ENCODE peak calls at places on chromosomes 16 and 17, in four cellular contexts. Y is GM12878, E is K562, Q is HepG2. C is an unnamed sample.

GRCh38 chr17:44745301-44745700 is 13.5 kb upstream of the ADAM11 start:
- DNase-seq in Y (no peak), E (peak), Q (no peak), C (no peak)

GRCh38 chr17:28467456-28468025 is 5.9 kb upstream of the SLC13A2 start:
- DNase-seq in Y (no peak), E (no peak), Q (no peak), C (no peak)

GRCh38 chr17:41773731-41774193 is 12.7 kb downstream of the JUP start:
- DNase-seq in Y (no peak), E (no peak), Q (no peak), C (no peak)

GRCh38 chr17:82974136-82974952 is 105.1 kb upstream of the METRNL start:
- DNase-seq in Y (no peak), E (no peak), Q (no peak), C (no peak)

GRCh38 chr17:68289473-68289872 is 1.5 kb downstream of the SLC16A6 start:
- DNase-seq in Y (no peak), E (no peak), Q (no peak), C (no peak)

GRCh38 chr17:76327689-76328088 is 19.6 kb upstream of the QRICH2 start:
- DNase-seq in Y (no peak), E (no peak), Q (no peak), C (no peak)

GRCh38 chr16:70520612-70521297 is 2.6 kb downstream of the COG4 start:
- DNase-seq in Y (no peak), E (no peak), Q (no peak), C (no peak)

GRCh38 chr16:72018470-72018869 is 9.9 kb downstream of the DHODH start:
- DNase-seq in Y (no peak), E (no peak), Q (no peak), C (no peak)

GRCh38 chr17:46771601-46772012 is 46.9 kb downstream of the WNT3 start:
- DNase-seq in Y (no peak), E (peak), Q (no peak), C (peak)

GRCh38 chr16:2082983-2083364 is 35.2 kb downstream of the TSC2 start:
- DNase-seq in Y (no peak), E (no peak), Q (no peak), C (no peak)

GRCh38 chr17:82703036-82703745 is 4.7 kb upstream of the RAB40B start:
- DNase-seq in Y (no peak), E (no peak), Q (no peak), C (no peak)

GRCh38 chr17:73396429-73397277 is 84.9 kb upstream of the CDC42EP4 start:
- DNase-seq in Y (no peak), E (no peak), Q (peak), C (no peak)

GRCh38 chr17:79955961-79956735 is 79.5 kb downstream of the TBC1D16 start:
- DNase-seq in Y (no peak), E (no peak), Q (no peak), C (no peak)

GRCh38 chr16:51167170-51167710 is 16.2 kb upstream of the SALL1 start:
- DNase-seq in Y (no peak), E (no peak), Q (no peak), C (no peak)

GRCh38 chr17:18257747-18258355 is 687 bp downstream of the FLII start:
- DNase-seq in Y (no peak), E (peak), Q (peak), C (peak)

GRCh38 chr16:20385844-20386832 is 18.4 kb downstream of the PDILT start:
- DNase-seq in Y (no peak), E (peak), Q (peak), C (peak)
- TF ChIP-seq TARDBP in Y (no peak), E (no peak), Q (peak), C (no peak)

DNA sequence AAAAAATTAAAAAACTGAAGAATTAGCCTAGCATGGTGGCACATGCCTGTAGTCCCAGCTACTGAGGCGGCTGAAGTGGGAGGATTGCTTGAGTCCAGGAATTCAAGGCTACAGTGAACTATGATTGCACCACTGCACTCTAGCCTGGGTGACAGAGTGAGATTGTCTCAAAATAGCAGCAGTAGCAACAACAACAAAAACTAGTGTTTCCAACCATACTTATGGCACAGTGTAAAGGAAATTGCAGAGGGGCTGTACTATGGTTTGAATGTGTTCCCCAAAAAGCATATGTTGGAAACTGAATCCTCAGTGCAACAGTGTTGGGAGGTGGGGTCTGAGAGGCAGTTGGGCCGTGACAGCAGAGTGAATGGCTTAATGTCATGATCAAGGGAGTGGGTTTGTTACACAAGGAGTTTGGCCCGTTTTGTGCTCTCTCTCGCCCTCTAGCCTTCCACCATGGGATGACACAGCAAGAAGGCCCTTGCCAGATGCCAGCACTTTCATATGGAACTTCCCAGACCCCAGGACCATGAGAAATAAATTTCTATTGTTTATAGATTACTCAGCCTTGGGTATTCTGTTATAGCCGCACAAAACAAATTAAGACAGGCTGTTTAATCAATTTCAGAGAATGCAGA is 70.0 kb downstream of the PGS1 start:
- DNase-seq in Y (no peak), E (no peak), Q (peak), C (no peak)
- TF ChIP-seq SP1 in Y (no peak), E (no peak), Q (no peak), C (no peak)

DNA sequence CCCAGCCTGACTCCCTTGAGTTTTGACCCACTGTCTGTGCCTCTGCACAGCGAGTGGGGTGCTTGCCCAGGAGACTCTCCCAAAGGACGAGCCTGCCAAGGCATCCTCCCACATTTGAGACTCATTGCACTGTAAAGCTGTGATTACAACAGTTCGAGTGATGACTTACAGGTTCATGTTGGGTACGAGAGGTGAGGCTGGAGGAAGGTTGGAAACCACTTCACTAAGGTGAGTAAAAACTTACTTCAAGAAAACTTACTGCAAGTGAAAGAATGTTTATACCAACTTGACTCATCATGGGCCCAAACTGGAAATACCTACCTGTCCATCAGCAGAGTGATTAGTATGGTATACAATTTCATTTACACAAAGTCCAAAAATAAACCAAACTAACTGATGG is 360.1 kb upstream of the CDH11 start:
- DNase-seq in Y (no peak), E (no peak), Q (no peak), C (no peak)
- TF ChIP-seq FOXM1 in Y (no peak), E (no peak), Q (no peak), C (no peak)

GRCh38 chr16:4375717-4376116 is 4.1 kb downstream of the VASN start:
- DNase-seq in Y (no peak), E (no peak), Q (no peak), C (no peak)

GRCh38 chr16:4377573-4378146 is 6.0 kb downstream of the VASN start:
- DNase-seq in Y (no peak), E (no peak), Q (no peak), C (no peak)

GRCh38 chr16:4376126-4376819 is 4.6 kb downstream of the VASN start:
- DNase-seq in Y (no peak), E (no peak), Q (no peak), C (no peak)

GRCh38 chr16:4378202-4378666 is 6.6 kb downstream of the VASN start:
- DNase-seq in Y (no peak), E (peak), Q (no peak), C (no peak)

DNA sequence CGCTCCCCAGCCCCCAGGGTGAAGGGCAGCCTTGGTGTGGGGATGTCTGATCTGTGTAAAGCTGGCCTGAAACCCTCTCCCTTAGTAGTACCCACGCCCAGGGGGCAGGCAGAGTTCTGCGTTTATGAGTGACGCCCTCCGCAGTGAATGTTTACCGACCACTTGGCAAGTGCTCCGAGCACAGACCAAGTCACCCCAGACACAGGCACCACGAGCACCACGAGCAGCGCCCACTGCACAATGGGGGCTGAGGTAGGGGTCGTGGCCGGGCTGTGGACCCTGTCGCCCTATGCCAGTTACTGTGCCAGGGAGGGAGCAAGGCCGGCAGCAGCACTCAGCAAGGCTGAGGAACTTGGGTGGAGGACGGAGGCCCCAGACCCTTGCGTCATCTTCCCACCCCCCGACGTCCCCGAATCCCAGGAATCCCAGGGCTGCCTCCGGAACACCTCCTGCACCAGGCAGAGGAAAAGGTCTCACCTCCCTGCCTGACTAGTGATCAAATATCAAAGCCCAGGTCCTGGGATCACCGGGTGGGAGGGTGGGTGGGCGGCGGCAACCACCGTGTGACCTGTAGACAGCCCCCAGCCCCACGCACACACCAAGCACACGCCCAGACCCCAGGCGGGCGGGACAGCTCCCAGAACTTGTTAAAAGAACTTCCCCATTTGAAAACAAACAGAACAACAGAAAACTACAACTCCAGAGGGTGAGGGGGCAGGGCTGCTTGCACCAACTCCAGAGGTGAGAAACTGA is 5.3 kb downstream of the VASN start:
- DNase-seq in Y (no peak), E (no peak), Q (no peak), C (no peak)
- TF ChIP-seq TARDBP in Y (no peak), E (no peak), Q (no peak), C (no peak)

DNA sequence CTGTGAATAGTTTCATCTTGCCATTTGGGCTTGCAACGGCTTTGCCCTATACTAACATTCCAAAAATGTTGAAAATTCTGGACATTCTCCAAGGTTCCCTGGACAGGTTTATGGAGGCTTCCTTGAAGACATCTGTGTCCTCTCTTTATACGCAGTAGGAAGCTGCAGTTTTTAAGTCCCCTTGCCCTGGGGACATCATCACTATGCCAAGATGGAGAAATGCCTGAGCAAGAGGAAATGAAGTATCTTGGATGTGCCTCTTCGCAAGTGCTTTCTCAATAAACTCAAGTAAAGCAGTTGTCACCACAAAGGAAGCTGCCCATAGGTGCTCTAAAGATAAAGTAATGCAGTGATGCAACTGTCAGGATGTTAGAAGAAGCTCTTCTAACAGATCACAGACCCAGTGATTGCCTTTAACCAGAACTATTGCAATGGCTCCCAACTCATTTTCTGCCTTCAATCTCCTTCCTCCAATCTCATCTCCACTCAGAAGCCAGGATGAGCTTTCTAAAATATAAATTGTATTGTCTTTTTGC is 71.0 kb downstream of the CDYL2 start:
- DNase-seq in Y (no peak), E (no peak), Q (no peak), C (no peak)
- TF ChIP-seq SP1 in Y (no peak), E (no peak), Q (no peak), C (no peak)

GRCh38 chr17:6605142-6605541 is 35.4 kb downstream of the KIAA0753 start:
- DNase-seq in Y (no peak), E (no peak), Q (no peak), C (no peak)

GRCh38 chr17:6603746-6604325 is 36.7 kb downstream of the KIAA0753 start:
- DNase-seq in Y (no peak), E (no peak), Q (no peak), C (no peak)

GRCh38 chr17:6611231-6611630 is 29.3 kb downstream of the KIAA0753 start:
- DNase-seq in Y (no peak), E (no peak), Q (no peak), C (no peak)

GRCh38 chr17:6610011-6610410 is 30.5 kb downstream of the KIAA0753 start:
- DNase-seq in Y (no peak), E (no peak), Q (no peak), C (no peak)

GRCh38 chr17:6608321-6608720 is 32.2 kb downstream of the KIAA0753 start:
- DNase-seq in Y (no peak), E (no peak), Q (no peak), C (no peak)
- TF ChIP-seq FOXM1 in Y (no peak), E (no peak), Q (no peak), C (no peak)

GRCh38 chr16:48279199-48279598 is 31.9 kb upstream of the ABCC11 start:
- DNase-seq in Y (no peak), E (peak), Q (no peak), C (peak)

GRCh38 chr16:48287239-48287638 is 39.9 kb upstream of the ABCC11 start:
- DNase-seq in Y (no peak), E (no peak), Q (no peak), C (no peak)

GRCh38 chr16:48282636-48283263 is 35.4 kb upstream of the ABCC11 start:
- DNase-seq in Y (no peak), E (no peak), Q (no peak), C (no peak)

GRCh38 chr16:48284772-48285409 is 37.6 kb upstream of the ABCC11 start:
- DNase-seq in Y (peak), E (no peak), Q (no peak), C (no peak)
- TF ChIP-seq TARDBP in Y (no peak), E (no peak), Q (no peak), C (no peak)

DNA sequence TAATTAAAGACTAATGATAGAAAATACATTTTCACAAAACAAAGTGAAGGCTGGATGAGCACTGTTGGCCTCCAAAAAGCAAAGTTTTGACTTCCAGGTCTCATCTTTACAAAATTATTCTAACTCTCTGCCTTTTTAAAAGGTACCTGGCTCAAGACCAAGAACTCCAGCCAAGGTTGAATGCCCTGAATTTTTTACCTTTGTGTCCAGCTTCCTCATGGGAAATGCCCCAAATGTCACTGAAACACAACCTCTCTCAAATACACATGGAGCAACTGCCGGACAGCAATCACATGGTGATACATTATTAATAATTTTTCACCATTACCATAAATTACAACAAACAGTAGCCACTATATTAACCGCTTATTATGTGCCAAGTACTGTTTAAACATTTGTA is 32.2 kb downstream of the ADAMTS18 start:
- DNase-seq in Y (no peak), E (no peak), Q (no peak), C (no peak)
- TF ChIP-seq SP1 in Y (no peak), E (no peak), Q (no peak), C (no peak)